ENCODE peak calls at places on chromosomes 16 and 17, in five cellular contexts. K, S, G, W and B are unnamed samples.

GRCh38 chr17:57956311-57957119 is 1.3 kb upstream of the CUEDC1 start:
- DNase-seq in K (no peak), G (no peak), S (no peak), W (peak), B (peak)

GRCh38 chr17:82805254-82805653 is 34.6 kb downstream of the ZNF750 start:
- DNase-seq in W (no peak), S (no peak), K (no peak), G (no peak), B (no peak)

GRCh38 chr17:12618557-12618956 is 47.1 kb upstream of the MYOCD start:
- DNase-seq in K (no peak), S (no peak), W (no peak), G (no peak), B (no peak)

GRCh38 chr17:39429600-39429999 is 21.5 kb downstream of the MED1 start:
- DNase-seq in K (no peak), G (no peak), W (no peak), S (no peak), B (no peak)

GRCh38 chr16:25222959-25223358 is 6.2 kb downstream of the AQP8 start:
- DNase-seq in S (no peak), K (no peak), G (no peak), W (no peak), B (no peak)

GRCh38 chr16:7615565-7615964 is 282.9 kb downstream of the RBFOX1 start:
- DNase-seq in W (no peak), S (no peak), G (peak), K (no peak), B (no peak)

GRCh38 chr16:54180421-54181359 is 105.9 kb downstream of the IRX3 start:
- DNase-seq in S (no peak), G (no peak), K (no peak), W (no peak), B (no peak)

GRCh38 chr16:88374736-88375135 is 8.0 kb upstream of the ZNF469 start:
- DNase-seq in K (no peak), S (no peak), W (no peak), G (no peak), B (no peak)

GRCh38 chr17:33140413-33141099 is 148.9 kb downstream of the SPACA3 start:
- DNase-seq in W (no peak), G (no peak), S (no peak), K (no peak), B (no peak)

GRCh38 chr17:79740413-79740812 is 9.7 kb downstream of the ENPP7 start:
- DNase-seq in S (no peak), G (peak), K (no peak), W (no peak), B (no peak)

GRCh38 chr16:70752381-70752780 is 48.6 kb downstream of the VAC14 start:
- DNase-seq in S (no peak), K (no peak), G (no peak), W (no peak), B (no peak)

GRCh38 chr17:42347198-42347597 is 41.0 kb downstream of the STAT3 start:
- DNase-seq in W (no peak), G (peak), S (no peak), K (peak), B (no peak)

GRCh38 chr17:22453181-22453580 is 760.9 kb downstream of the KCNJ18 start:
- DNase-seq in S (no peak), K (no peak), W (no peak), G (no peak), B (no peak)

GRCh38 chr17:81539571-81539900 is 11.4 kb downstream of the FSCN2 start:
- DNase-seq in S (no peak), W (no peak), G (no peak), K (no peak), B (no peak)

GRCh38 chr17:56851008-56851407 is 17.1 kb downstream of the DGKE start:
- DNase-seq in G (no peak), K (no peak), W (no peak), S (no peak), B (no peak)

GRCh38 chr16:55437627-55438026 is 41.4 kb upstream of the MMP2 start:
- DNase-seq in W (no peak), G (no peak), K (no peak), S (no peak), B (no peak)

GRCh38 chr17:76869209-76869877 is 1.1 kb downstream of the MGAT5B start:
- DNase-seq in W (no peak), G (no peak), K (no peak), S (no peak), B (no peak)

GRCh38 chr17:53313746-53314145 is 509.0 kb upstream of the KIF2B start:
- DNase-seq in K (no peak), S (no peak), W (no peak), G (peak), B (no peak)